ENCODE peak calls at places on chromosomes 13 and 19, in eight cellular contexts. V is A549, I is GM23338, K is K562, E is GM12878, U is SK-N-SH, M is HCT116, Q is HepG2. B is an unnamed sample. For H3K4me1, the result is how much of the 10 kb centered on the place peaks cover.

GRCh38 chr13:70523622-70524021 is 415.4 kb upstream of the KLHL1 start:
- DNase-seq in V (no peak), I (no peak), K (no peak), E (no peak), U (peak), M (no peak), Q (no peak), B (no peak)

GRCh38 chr13:38265135-38265497 is 84.5 kb upstream of the UFM1 start:
- DNase-seq in V (no peak), I (no peak), K (no peak), E (no peak), U (no peak), M (no peak), Q (no peak), B (no peak)

GRCh38 chr13:59490651-59491050 is 673.1 kb downstream of the DIAPH3 start:
- DNase-seq in V (no peak), I (no peak), K (no peak), E (no peak), U (no peak), M (no peak), Q (no peak), B (no peak)

GRCh38 chr19:4088975-4089374 is 22.3 kb upstream of the ZBTB7A start:
- DNase-seq in V (no peak), I (no peak), K (peak), E (no peak), U (no peak), M (no peak), Q (no peak), B (no peak)

GRCh38 chr19:3469638-3470499 is 10.5 kb downstream of the SMIM24 start:
- DNase-seq in V (no peak), I (no peak), K (no peak), E (no peak), U (no peak), M (no peak), Q (no peak), B (no peak)

GRCh38 chr13:23921451-23921888 is 24.2 kb upstream of the C1QTNF9B start:
- DNase-seq in V (peak), I (peak), K (peak), E (no peak), U (peak), M (peak), Q (peak), B (no peak)

GRCh38 chr13:106468207-106468606 is 67.3 kb downstream of the EFNB2 start:
- DNase-seq in V (no peak), I (no peak), K (no peak), E (no peak), U (no peak), M (no peak), Q (no peak), B (no peak)

GRCh38 chr13:48562296-48563066 is 29.6 kb upstream of the RCBTB2 start:
- DNase-seq in V (no peak), I (no peak), K (peak), E (peak), U (no peak), M (no peak), Q (no peak), B (no peak)

GRCh38 chr13:51311957-51312520 is 27.5 kb upstream of the SERPINE3 start:
- DNase-seq in V (no peak), I (no peak), K (no peak), E (no peak), U (no peak), M (no peak), Q (no peak), B (no peak)

GRCh38 chr13:75226755-75227435 is 255.1 kb downstream of the TBC1D4 start:
- DNase-seq in V (peak), I (no peak), K (no peak), E (no peak), U (no peak), M (no peak), Q (no peak), B (no peak)

GRCh38 chr13:27262546-27262945 is 8.1 kb upstream of the RASL11A start:
- DNase-seq in V (no peak), I (no peak), K (no peak), E (no peak), U (no peak), M (no peak), Q (no peak), B (no peak)

GRCh38 chr19:5103061-5103701 is 134.3 kb downstream of the KDM4B start:
- DNase-seq in V (no peak), I (no peak), K (no peak), E (no peak), U (peak), M (no peak), Q (no peak), B (no peak)

GRCh38 chr19:46416077-46416709 is 2.8 kb upstream of the CCDC8 start:
- DNase-seq in V (peak), I (peak), K (peak), E (no peak), U (peak), M (peak), Q (peak), B (no peak)

GRCh38 chr13:20709369-20709768 is 5.9 kb downstream of the IL17D start:
- DNase-seq in V (no peak), I (no peak), K (no peak), E (no peak), U (no peak), M (no peak), Q (no peak), B (no peak)

GRCh38 chr19:56097306-56097705 is 23.8 kb downstream of the ZNF787 start:
- DNase-seq in V (no peak), I (no peak), K (no peak), E (no peak), U (no peak), M (no peak), Q (no peak), B (no peak)

GRCh38 chr19:41554902-41555301 is 21.1 kb upstream of the CEACAM21 start:
- DNase-seq in V (no peak), I (no peak), K (no peak), E (no peak), U (no peak), M (no peak), Q (no peak), B (no peak)

GRCh38 chr19:19145281-19145999 is 7.2 kb upstream of the TMEM161A start:
- DNase-seq in V (no peak), I (no peak), K (peak), E (no peak), U (no peak), M (no peak), Q (no peak), B (no peak)

GRCh38 chr19:19146865-19147264 is 8.6 kb upstream of the TMEM161A start:
- DNase-seq in V (no peak), I (no peak), K (no peak), E (no peak), U (no peak), M (no peak), Q (no peak), B (no peak)

GRCh38 chr19:19149402-19149801 is 11.1 kb upstream of the TMEM161A start:
- DNase-seq in V (no peak), I (no peak), K (no peak), E (no peak), U (no peak), M (no peak), Q (no peak), B (no peak)

GRCh38 chr19:19147344-19147743 is 9.1 kb upstream of the TMEM161A start:
- DNase-seq in V (no peak), I (no peak), K (no peak), E (no peak), U (no peak), M (no peak), Q (no peak), B (no peak)

DNA sequence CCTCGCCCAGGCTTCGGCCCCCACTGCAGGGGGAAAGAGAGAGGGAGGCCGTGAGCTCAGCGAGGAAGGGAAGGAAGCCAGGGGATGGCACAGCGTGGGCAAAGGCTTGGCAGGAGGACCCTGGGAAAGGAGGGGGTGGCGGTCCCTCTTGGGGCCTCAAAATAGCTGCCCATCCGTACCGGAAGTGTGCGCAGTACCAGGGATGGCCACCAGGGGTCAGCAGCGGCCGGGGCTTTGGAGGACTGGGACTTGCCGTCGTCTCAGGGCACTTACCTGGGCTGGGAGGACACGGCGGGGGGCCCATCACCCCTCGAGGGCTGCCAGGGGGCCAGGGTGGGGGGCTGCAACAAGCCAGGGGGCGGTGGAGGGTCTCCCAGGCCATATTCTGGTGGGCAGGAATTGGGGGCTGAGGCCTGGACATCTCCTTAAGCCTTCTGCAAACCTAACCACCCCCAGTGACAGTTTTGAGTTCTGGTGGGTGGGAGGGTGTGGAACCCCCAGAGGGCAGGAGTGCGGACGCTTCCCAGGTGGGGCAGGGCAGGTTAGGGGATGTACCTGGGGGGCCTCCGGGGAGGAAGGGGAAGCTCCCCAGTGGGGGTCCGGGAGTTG is 7.8 kb upstream of the TMEM161A start:
- DNase-seq in V (peak), I (peak), K (peak), E (no peak), U (peak), M (no peak), Q (peak), B (no peak)
- TF ChIP-seq REST in V (no peak), I (no peak), K (no peak), E (no peak), U (no peak), M (no peak), Q (no peak), B (no peak)

DNA sequence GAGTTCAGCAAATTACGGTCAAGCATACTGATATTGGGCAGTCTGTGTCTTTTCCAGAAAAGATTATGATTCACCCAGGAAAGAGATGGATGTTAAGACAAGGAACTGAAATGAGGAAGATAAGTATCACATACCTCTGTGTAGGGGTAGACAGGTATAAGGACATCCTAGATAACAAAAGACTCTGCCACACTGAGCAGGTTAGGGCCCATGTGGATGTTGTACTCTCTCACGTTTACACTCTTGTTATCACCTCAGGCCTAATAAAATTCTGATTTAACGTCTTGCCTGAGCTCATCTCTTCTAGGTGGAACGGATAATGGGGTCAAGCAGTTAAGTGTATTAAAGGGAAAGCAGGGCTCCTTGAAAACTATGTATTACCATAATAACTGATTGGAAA is 2480.8 kb downstream of the PCDH9 start:
- DNase-seq in V (no peak), I (no peak), K (no peak), E (no peak), U (no peak), M (no peak), Q (no peak), B (no peak)
- TF ChIP-seq CTCF in V (no peak), I (no peak), K (no peak), E (no peak), U (no peak), M (no peak), Q (no peak), B (no peak)

DNA sequence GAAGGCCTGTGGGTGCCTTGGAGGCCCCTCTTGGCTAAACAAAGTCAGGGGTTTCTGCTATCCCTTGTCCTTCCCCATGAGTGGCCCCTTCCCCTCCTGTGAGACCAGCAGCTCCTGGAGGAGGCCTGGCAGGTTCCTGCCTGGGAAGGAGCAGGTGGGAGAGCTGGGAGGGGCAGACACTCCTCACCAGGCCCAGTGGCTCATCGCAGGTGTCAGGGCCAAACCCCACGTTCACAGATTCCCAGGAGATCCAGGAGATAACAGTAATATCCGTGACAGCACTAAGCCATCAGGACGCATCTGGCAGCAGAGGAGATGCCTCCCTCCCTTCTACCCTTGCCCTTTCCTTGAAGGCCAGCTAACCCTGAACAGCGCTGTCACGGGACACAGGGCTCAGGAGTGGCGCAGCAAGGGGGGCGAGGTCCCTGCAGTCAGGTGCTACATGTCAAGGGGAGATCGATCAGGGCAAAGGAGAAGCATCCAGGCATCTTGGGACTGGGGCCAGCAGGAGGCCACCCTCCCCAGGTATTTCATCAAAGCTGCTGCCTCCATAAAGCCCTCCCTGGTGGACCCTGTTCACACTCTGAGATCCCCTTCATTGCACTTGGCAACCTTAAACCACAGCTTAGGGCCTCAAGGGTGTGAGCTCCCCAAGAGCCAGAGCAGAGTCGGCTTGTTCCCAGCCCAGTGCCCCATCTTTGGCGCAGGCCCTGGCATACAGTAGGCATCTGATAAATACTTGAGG is 4.8 kb downstream of the CEBPA start:
- DNase-seq in V (no peak), I (no peak), K (no peak), E (no peak), U (peak), M (no peak), Q (no peak), B (no peak)
- H3K4me1 ChIP-seq in V (under half), I (under half), K (under half), E (under half), U (under half), M (under half), Q (half or more), B (under half)

DNA sequence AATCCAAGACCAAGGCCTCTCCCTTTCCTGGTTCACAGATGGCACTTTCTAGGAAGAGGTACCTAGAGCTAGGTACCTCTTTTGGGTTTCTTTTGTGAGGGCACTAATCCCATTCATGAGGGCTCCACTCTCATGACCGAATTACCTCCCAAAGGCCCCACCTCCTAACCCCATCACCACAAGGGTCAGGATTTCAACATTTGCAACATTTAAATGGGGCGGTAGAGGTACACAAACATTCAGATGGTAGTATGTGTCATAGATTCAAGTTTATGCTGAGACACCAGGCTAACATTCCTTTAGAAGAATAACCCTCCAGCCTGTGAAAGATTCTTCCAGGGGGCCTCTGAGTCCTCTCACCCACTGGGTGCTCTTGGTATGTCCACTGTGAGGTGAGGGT is 116.3 kb downstream of the FOXO1 start:
- DNase-seq in V (no peak), I (no peak), K (no peak), E (no peak), U (no peak), M (no peak), Q (peak), B (no peak)
- TF ChIP-seq REST in V (no peak), I (no peak), K (no peak), E (no peak), U (no peak), M (no peak), Q (no peak), B (no peak)

DNA sequence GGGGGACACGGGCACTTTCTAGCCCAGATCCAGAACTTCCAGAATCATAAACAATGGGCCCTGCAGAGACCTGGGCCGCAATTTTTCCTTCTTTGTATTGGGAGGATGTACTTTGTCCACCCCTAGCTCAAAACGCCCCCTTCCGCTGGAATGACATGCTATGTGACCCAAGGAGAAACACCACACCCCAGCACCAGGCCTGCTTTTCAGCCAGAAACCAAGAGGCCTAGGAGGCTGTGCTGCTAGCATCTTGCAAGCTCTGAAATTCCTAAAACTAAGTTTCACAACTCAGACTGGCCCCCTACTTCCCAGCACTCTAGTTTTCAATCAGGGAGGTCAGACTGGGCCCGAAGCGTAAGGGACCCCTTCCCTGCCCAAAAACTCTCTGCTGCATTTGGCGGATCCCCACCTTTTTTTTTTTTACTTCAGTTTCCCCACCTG is 538 bp downstream of the LSM4 start:
- DNase-seq in V (peak), I (peak), K (peak), E (no peak), U (peak), M (no peak), Q (peak), B (no peak)
- TF ChIP-seq CTCF in V (peak), I (peak), K (peak), E (peak), U (peak), M (peak), Q (peak), B (no peak)

DNA sequence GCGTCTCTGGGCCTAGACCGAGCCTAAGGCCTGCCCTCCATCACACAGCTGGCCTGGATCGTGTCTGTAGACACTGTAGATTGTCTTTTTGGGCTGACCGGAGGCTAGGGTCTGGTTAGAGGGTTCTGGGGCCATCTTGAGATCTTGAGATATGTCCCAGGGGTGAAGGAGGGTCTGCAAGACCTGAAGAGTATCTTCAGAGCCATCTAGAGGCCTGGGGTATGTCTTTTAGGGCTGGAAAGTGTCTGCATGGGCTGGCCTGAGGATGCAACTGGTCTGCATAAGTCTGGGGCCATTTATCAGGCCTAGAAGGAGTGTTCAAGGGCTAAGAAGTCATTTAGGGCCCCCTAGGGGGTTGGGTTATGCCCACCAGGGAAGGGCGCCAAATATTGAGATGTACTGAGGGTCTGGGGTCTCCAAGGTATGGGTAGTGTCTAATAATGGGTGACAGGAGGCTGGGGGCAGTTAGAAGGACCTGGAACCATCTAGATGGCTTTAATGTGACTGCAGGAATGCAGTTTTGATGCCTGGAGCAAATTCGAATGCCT is 553 bp downstream of the SCAF1 start:
- DNase-seq in V (no peak), I (peak), K (no peak), E (no peak), U (peak), M (no peak), Q (no peak), B (no peak)
- H3K4me1 ChIP-seq in V (under half), I (under half), K (under half), E (under half), U (under half), M (under half), Q (half or more), B (under half)